ENCODE peak calls at places on chromosomes 16 and 17, in six cellular contexts. A, L, Q, Y, I and V are unnamed samples. For H3K9me3, the result is how much of the 10 kb centered on the place peaks cover.

GRCh38 chr17:61756561-61756960 is 106.8 kb downstream of the BRIP1 start:
- DNase-seq in A (no peak), L (no peak), Q (no peak), Y (no peak), I (peak), V (no peak)

GRCh38 chr17:40895106-40895730 is 10.2 kb upstream of the KRT20 start:
- DNase-seq in A (no peak), L (no peak), Q (no peak), Y (no peak), I (no peak), V (no peak)

GRCh38 chr17:5254903-5255521 is 20.4 kb upstream of the SCIMP start:
- DNase-seq in A (no peak), L (no peak), Q (no peak), Y (no peak), I (no peak), V (no peak)

GRCh38 chr16:69326172-69326873 is 4.1 kb downstream of the PDF start:
- DNase-seq in A (no peak), L (no peak), Q (no peak), Y (no peak), I (peak), V (no peak)

GRCh38 chr17:2755941-2756724 is 6.7 kb upstream of the CCDC92B start:
- DNase-seq in A (no peak), L (peak), Q (no peak), Y (no peak), I (peak), V (no peak)

GRCh38 chr17:50028207-50029120 is 27.4 kb upstream of the ITGA3 start:
- DNase-seq in A (peak), L (no peak), Q (peak), Y (no peak), I (peak), V (no peak)

GRCh38 chr16:83470406-83470805 is 337.4 kb upstream of the HSBP1 start:
- DNase-seq in A (no peak), L (no peak), Q (no peak), Y (no peak), I (no peak), V (no peak)

GRCh38 chr17:72302735-72303134 is 181.9 kb downstream of the SOX9 start:
- DNase-seq in A (no peak), L (no peak), Q (no peak), Y (no peak), I (no peak), V (no peak)

GRCh38 chr17:58092797-58093385 is 9.7 kb downstream of the DYNLL2 start:
- DNase-seq in A (peak), L (no peak), Q (no peak), Y (no peak), I (no peak), V (no peak)

GRCh38 chr17:71764507-71764906 is 356.3 kb upstream of the SOX9 start:
- DNase-seq in A (no peak), L (peak), Q (no peak), Y (peak), I (peak), V (no peak)

GRCh38 chr17:37741334-37742113 is 3.3 kb downstream of the HNF1B start:
- DNase-seq in A (no peak), L (no peak), Q (no peak), Y (no peak), I (no peak), V (no peak)

GRCh38 chr16:29988346-29989075 is 6.9 kb downstream of the HIRIP3 start:
- DNase-seq in A (no peak), L (no peak), Q (no peak), Y (no peak), I (no peak), V (no peak)

GRCh38 chr16:85542548-85542927 is 70.6 kb upstream of the GSE1 start:
- DNase-seq in A (no peak), L (no peak), Q (no peak), Y (no peak), I (no peak), V (no peak)

GRCh38 chr16:5505093-5505887 is 407.7 kb upstream of the EEF2KMT start:
- DNase-seq in A (no peak), L (no peak), Q (no peak), Y (no peak), I (no peak), V (no peak)

GRCh38 chr16:5504028-5504758 is 406.6 kb upstream of the EEF2KMT start:
- DNase-seq in A (no peak), L (no peak), Q (no peak), Y (peak), I (peak), V (no peak)

GRCh38 chr16:5502944-5503343 is 405.3 kb upstream of the EEF2KMT start:
- DNase-seq in A (no peak), L (no peak), Q (no peak), Y (no peak), I (no peak), V (no peak)

GRCh38 chr16:5508371-5508770 is 410.8 kb upstream of the EEF2KMT start:
- DNase-seq in A (no peak), L (no peak), Q (no peak), Y (no peak), I (no peak), V (no peak)

DNA sequence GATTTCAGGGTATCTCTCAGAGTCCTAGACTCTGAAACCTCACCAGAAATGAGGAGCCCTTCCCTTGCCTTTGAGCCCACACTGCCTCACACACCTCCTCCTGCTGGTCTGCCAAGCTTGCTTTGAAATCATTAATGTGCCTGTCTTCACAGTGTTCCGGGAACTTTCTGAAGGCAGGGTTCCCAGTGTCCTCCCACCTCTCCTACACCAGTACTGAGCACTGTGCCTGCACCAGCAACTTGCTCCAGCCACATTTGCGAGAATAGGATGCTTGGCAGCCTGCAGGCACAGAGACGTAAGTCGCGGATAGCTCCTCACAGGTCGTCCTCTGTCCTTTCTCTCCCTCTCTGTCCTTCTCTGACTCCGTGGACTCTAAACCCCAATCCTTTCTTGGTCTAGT is 408.4 kb upstream of the EEF2KMT start:
- DNase-seq in A (no peak), L (no peak), Q (no peak), Y (no peak), I (no peak), V (no peak)
- H3K9me3 ChIP-seq in A (under half), L (under half), Q (under half), Y (under half), I (under half), V (under half)

GRCh38 chr17:8925808-8926207 is 39.7 kb downstream of the PIK3R5 start:
- DNase-seq in A (no peak), L (no peak), Q (no peak), Y (no peak), I (no peak), V (no peak)
- H3K9me3 ChIP-seq in A (under half), L (under half), Q (under half), Y (under half), I (under half), V (under half)

GRCh38 chr17:14494161-14494560 is 193.3 kb downstream of the HS3ST3B1 start:
- DNase-seq in A (no peak), L (no peak), Q (no peak), Y (no peak), I (no peak), V (no peak)

GRCh38 chr17:14488958-14489550 is 188.2 kb downstream of the HS3ST3B1 start:
- DNase-seq in A (no peak), L (no peak), Q (no peak), Y (no peak), I (no peak), V (no peak)

GRCh38 chr17:14487068-14487467 is 186.2 kb downstream of the HS3ST3B1 start:
- DNase-seq in A (no peak), L (no peak), Q (no peak), Y (no peak), I (no peak), V (no peak)

GRCh38 chr17:14489986-14490385 is 189.1 kb downstream of the HS3ST3B1 start:
- DNase-seq in A (peak), L (no peak), Q (no peak), Y (no peak), I (no peak), V (no peak)
- H3K9me3 ChIP-seq in A (under half), L (under half), Q (under half), Y (under half), I (under half), V (under half)

GRCh38 chr16:81638286-81638945 is 140.7 kb upstream of the PLCG2 start:
- DNase-seq in A (no peak), L (no peak), Q (no peak), Y (no peak), I (no peak), V (no peak)
- H3K9me3 ChIP-seq in A (under half), L (under half), Q (under half), Y (under half), I (under half), V (under half)

GRCh38 chr17:32993977-32994376 is 2.3 kb downstream of the SPACA3 start:
- DNase-seq in A (peak), L (no peak), Q (no peak), Y (no peak), I (no peak), V (no peak)

GRCh38 chr17:32985357-32985756 is 6.3 kb upstream of the SPACA3 start:
- DNase-seq in A (no peak), L (no peak), Q (no peak), Y (no peak), I (no peak), V (no peak)

GRCh38 chr17:32992360-32993033 is 850 bp downstream of the SPACA3 start:
- DNase-seq in A (no peak), L (no peak), Q (no peak), Y (no peak), I (peak), V (no peak)

GRCh38 chr17:32988481-32989101 is 3.1 kb upstream of the SPACA3 start:
- DNase-seq in A (no peak), L (no peak), Q (no peak), Y (no peak), I (no peak), V (no peak)
- H3K9me3 ChIP-seq in A (under half), L (under half), Q (under half), Y (under half), I (under half), V (under half)

GRCh38 chr17:21687136-21687953 is 5.0 kb upstream of the KCNJ18 start:
- DNase-seq in A (no peak), L (no peak), Q (no peak), Y (no peak), I (no peak), V (no peak)

GRCh38 chr17:21688293-21688949 is 3.9 kb upstream of the KCNJ18 start:
- DNase-seq in A (no peak), L (no peak), Q (no peak), Y (no peak), I (no peak), V (no peak)

GRCh38 chr17:21689604-21690003 is 2.7 kb upstream of the KCNJ18 start:
- DNase-seq in A (peak), L (no peak), Q (peak), Y (peak), I (peak), V (no peak)

GRCh38 chr17:21686165-21687015 is 5.9 kb upstream of the KCNJ18 start:
- DNase-seq in A (no peak), L (no peak), Q (no peak), Y (no peak), I (no peak), V (no peak)
- H3K9me3 ChIP-seq in A (under half), L (half or more), Q (under half), Y (under half), I (under half), V (under half)

GRCh38 chr17:22462461-22462860 is 770.1 kb downstream of the KCNJ18 start:
- DNase-seq in A (no peak), L (no peak), Q (no peak), Y (no peak), I (no peak), V (no peak)

GRCh38 chr17:22464041-22464440 is 771.7 kb downstream of the KCNJ18 start:
- DNase-seq in A (no peak), L (no peak), Q (no peak), Y (no peak), I (no peak), V (no peak)

GRCh38 chr17:22461460-22462145 is 769.3 kb downstream of the KCNJ18 start:
- DNase-seq in A (no peak), L (no peak), Q (no peak), Y (no peak), I (no peak), V (no peak)

GRCh38 chr17:22460461-22461063 is 768.2 kb downstream of the KCNJ18 start:
- DNase-seq in A (no peak), L (no peak), Q (no peak), Y (no peak), I (no peak), V (no peak)

GRCh38 chr17:22463110-22463850 is 771.0 kb downstream of the KCNJ18 start:
- DNase-seq in A (no peak), L (no peak), Q (no peak), Y (no peak), I (no peak), V (no peak)
- H3K9me3 ChIP-seq in A (under half), L (half or more), Q (under half), Y (under half), I (under half), V (under half)

GRCh38 chr17:12099412-12099811 is 78.7 kb downstream of the MAP2K4 start:
- DNase-seq in A (no peak), L (no peak), Q (no peak), Y (no peak), I (no peak), V (no peak)

GRCh38 chr17:12095522-12095921 is 74.8 kb downstream of the MAP2K4 start:
- DNase-seq in A (no peak), L (no peak), Q (no peak), Y (no peak), I (no peak), V (no peak)

GRCh38 chr17:12094336-12094735 is 73.7 kb downstream of the MAP2K4 start:
- DNase-seq in A (no peak), L (no peak), Q (no peak), Y (no peak), I (no peak), V (no peak)

GRCh38 chr17:12097326-12097725 is 76.6 kb downstream of the MAP2K4 start:
- DNase-seq in A (no peak), L (no peak), Q (no peak), Y (no peak), I (no peak), V (no peak)

DNA sequence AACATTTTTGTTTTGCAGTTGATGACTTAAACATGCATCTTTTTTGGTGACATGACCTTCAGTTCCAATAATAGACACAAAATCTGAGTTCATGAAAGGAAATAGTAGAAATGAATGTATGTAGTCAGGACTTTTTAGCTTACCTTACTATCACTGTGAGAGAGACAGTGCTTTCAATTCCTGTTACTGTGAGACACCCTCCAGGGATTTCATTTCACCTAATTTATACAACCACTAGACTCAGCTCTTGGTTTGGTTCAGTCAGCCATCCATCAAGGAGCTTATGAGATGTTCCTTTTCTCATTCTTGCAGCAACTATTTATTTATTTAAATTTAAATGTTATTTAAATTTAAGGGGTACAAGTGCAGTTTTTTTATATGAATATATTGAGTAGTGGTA is 77.9 kb downstream of the MAP2K4 start:
- DNase-seq in A (no peak), L (no peak), Q (no peak), Y (no peak), I (no peak), V (no peak)
- H3K9me3 ChIP-seq in A (under half), L (under half), Q (under half), Y (under half), I (under half), V (under half)

GRCh38 chr16:35150805-35151312 is 1691.4 kb downstream of the TP53TG3F start:
- DNase-seq in A (no peak), L (no peak), Q (no peak), Y (no peak), I (no peak), V (no peak)

GRCh38 chr16:35149550-35149949 is 1690.1 kb downstream of the TP53TG3F start:
- DNase-seq in A (no peak), L (no peak), Q (no peak), Y (no peak), I (no peak), V (no peak)

GRCh38 chr16:35152067-35152627 is 1692.7 kb downstream of the TP53TG3F start:
- DNase-seq in A (no peak), L (no peak), Q (no peak), Y (no peak), I (no peak), V (no peak)

GRCh38 chr16:35148748-35149147 is 1689.3 kb downstream of the TP53TG3F start:
- DNase-seq in A (no peak), L (no peak), Q (no peak), Y (no peak), I (no peak), V (no peak)

GRCh38 chr16:35154627-35155026 is 1695.2 kb downstream of the TP53TG3F start:
- DNase-seq in A (no peak), L (no peak), Q (no peak), Y (no peak), I (no peak), V (no peak)
- H3K9me3 ChIP-seq in A (under half), L (half or more), Q (under half), Y (under half), I (under half), V (under half)